ENCODE peak calls at places on chromosomes 4 and X, in four cellular contexts. One of them, this sample, is unnamed.
A peak's percentile ranks its signal among the peaks of the same experiment; 100 is the strongest.

GRCh38 chr4:87559090-87559837 is 30.1 kb upstream of the SPARCL1 start:
- DNase-seq in breast epithelium: no peak
- DNase-seq in IMR-90: no peak
- DNase-seq in spleen: no peak
- DNase-seq in this sample: no peak

GRCh38 chrX:70433848-70434351 is 10.7 kb upstream of the DLG3 start:
- DNase-seq in breast epithelium: peak; percentile 63
- DNase-seq in IMR-90: peak; percentile 31
- DNase-seq in spleen: peak; percentile 93
- DNase-seq in this sample: peak; percentile 58

GRCh38 chr4:185115827-185116232 is 27.2 kb upstream of the SLC25A4 start:
- DNase-seq in breast epithelium: no peak
- DNase-seq in IMR-90: peak; percentile 94
- DNase-seq in spleen: no peak
- DNase-seq in this sample: no peak

GRCh38 chrX:10769165-10769564 is 148.8 kb upstream of the MID1 start:
- DNase-seq in breast epithelium: no peak
- DNase-seq in IMR-90: peak; percentile 35
- DNase-seq in spleen: no peak
- DNase-seq in this sample: no peak

GRCh38 chr4:71259911-71260331 is 78.9 kb upstream of the SLC4A4 start:
- DNase-seq in breast epithelium: no peak
- DNase-seq in IMR-90: no peak
- DNase-seq in spleen: no peak
- DNase-seq in this sample: no peak

GRCh38 chr4:112807999-112808398 is 171.1 kb downstream of the LARP7 start:
- DNase-seq in breast epithelium: no peak
- DNase-seq in IMR-90: no peak
- DNase-seq in spleen: no peak
- DNase-seq in this sample: no peak

GRCh38 chrX:75115707-75116413 is 40.2 kb downstream of the ABCB7 start:
- DNase-seq in breast epithelium: no peak
- DNase-seq in IMR-90: no peak
- DNase-seq in spleen: no peak
- DNase-seq in this sample: no peak

GRCh38 chr4:180391613-180392012 is 1851.6 kb upstream of the TENM3 start:
- DNase-seq in breast epithelium: no peak
- DNase-seq in IMR-90: no peak
- DNase-seq in spleen: no peak
- DNase-seq in this sample: no peak

GRCh38 chr4:17657849-17658248 is 43.4 kb downstream of the MED28 start:
- DNase-seq in breast epithelium: no peak
- DNase-seq in IMR-90: no peak
- DNase-seq in spleen: no peak
- DNase-seq in this sample: no peak

GRCh38 chr4:87465739-87466366 is 43.5 kb downstream of the NUDT9 start:
- DNase-seq in breast epithelium: no peak
- DNase-seq in IMR-90: peak; percentile 69
- DNase-seq in spleen: no peak
- DNase-seq in this sample: no peak

GRCh38 chr4:182752158-182752910 is 164.9 kb downstream of the DCTD start:
- DNase-seq in breast epithelium: no peak
- DNase-seq in IMR-90: peak; percentile 83
- DNase-seq in spleen: no peak
- DNase-seq in this sample: peak; percentile 17

GRCh38 chr4:87985097-87985886 is 9.8 kb downstream of the SPP1 start:
- DNase-seq in breast epithelium: no peak
- DNase-seq in IMR-90: peak; percentile 35
- DNase-seq in spleen: peak; percentile 79
- DNase-seq in this sample: no peak

GRCh38 chr4:26619784-26620183 is 35.9 kb downstream of the TBC1D19 start:
- DNase-seq in breast epithelium: no peak
- DNase-seq in IMR-90: peak; percentile 77
- DNase-seq in spleen: no peak
- DNase-seq in this sample: no peak

GRCh38 chr4:13201241-13201640 is 282.9 kb downstream of the RAB28 start:
- DNase-seq in breast epithelium: no peak
- DNase-seq in IMR-90: no peak
- DNase-seq in spleen: no peak
- DNase-seq in this sample: no peak

GRCh38 chrX:34849371-34849770 is 93.2 kb upstream of the FAM47B start:
- DNase-seq in breast epithelium: no peak
- DNase-seq in IMR-90: peak; percentile 74
- DNase-seq in spleen: no peak
- DNase-seq in this sample: no peak

GRCh38 chrX:140733766-140734342 is 24.3 kb downstream of the LINC00632 start:
- DNase-seq in breast epithelium: no peak
- DNase-seq in IMR-90: peak; percentile 57
- DNase-seq in spleen: no peak
- DNase-seq in this sample: peak; percentile 5

GRCh38 chrX:131607796-131608369 is 64.0 kb downstream of the OR13H1 start:
- DNase-seq in breast epithelium: no peak
- DNase-seq in IMR-90: no peak
- DNase-seq in spleen: no peak
- DNase-seq in this sample: no peak

GRCh38 chr4:157220026-157220881 is at the start of gene GRIA2:
- DNase-seq in breast epithelium: peak; percentile 70
- DNase-seq in IMR-90: peak; percentile 54
- DNase-seq in spleen: peak; percentile 69
- DNase-seq in this sample: peak; percentile 24

GRCh38 chr4:22498866-22499265 is 17.0 kb downstream of the ADGRA3 start:
- DNase-seq in breast epithelium: no peak
- DNase-seq in IMR-90: no peak
- DNase-seq in spleen: no peak
- DNase-seq in this sample: no peak

GRCh38 chrX:36869457-36869856 is 138.7 kb upstream of the FAM47C start:
- DNase-seq in breast epithelium: no peak
- DNase-seq in IMR-90: no peak
- DNase-seq in spleen: no peak
- DNase-seq in this sample: no peak

GRCh38 chr4:77922158-77923094 is 59.8 kb downstream of the MRPL1 start:
- DNase-seq in breast epithelium: no peak
- DNase-seq in IMR-90: peak; percentile 83
- DNase-seq in spleen: no peak
- DNase-seq in this sample: no peak

GRCh38 chr4:120466429-120466828 is 399.8 kb upstream of the MAD2L1 start:
- DNase-seq in breast epithelium: no peak
- DNase-seq in IMR-90: no peak
- DNase-seq in spleen: no peak
- DNase-seq in this sample: no peak

GRCh38 chrX:6685489-6685888 is 150.6 kb upstream of the VCX3A start:
- DNase-seq in breast epithelium: no peak
- DNase-seq in IMR-90: no peak
- DNase-seq in spleen: no peak
- DNase-seq in this sample: no peak

DNA sequence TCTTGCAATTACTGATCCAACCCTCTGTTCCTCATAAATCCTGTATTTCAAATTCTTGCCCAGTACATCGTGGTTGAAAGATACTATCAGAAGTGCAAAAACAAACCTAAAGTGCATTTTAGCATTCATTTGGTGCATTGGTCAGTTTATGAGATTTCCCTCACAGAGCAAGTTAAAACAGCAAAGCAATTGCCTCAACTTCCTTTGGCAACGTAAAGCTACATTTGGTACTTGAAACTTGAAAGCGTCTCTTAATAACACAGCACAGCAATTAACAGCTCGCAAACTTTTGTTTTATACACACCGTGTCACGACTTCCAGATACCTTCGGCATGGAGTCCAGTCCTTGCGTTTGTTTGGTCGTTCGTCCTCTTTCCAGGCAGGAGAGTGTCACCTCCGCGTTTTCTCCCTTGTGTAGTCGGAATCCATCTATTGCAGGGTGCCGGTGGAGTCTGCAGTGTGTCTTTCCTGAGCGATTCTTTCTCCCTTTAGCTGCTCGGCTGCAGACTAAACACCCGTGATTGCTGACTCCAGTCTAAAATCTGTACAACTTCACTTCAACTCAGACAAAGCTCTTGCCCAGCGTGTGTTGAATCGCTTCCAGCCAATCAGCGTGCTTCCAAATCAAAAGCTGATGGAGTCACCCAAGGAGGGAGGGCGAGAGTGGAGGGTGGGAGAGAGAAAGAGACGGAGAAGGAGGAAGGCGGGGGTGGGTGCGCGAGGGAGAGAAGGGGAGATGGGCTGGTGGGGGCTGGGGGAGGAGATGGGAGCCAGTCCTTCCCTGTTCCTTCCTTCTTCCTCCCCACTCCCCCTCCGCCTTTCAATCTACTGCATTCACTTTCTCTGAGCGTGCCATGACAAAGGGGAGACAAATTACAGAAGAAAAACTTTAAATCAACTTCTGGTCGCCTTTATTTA is at the start of gene PCDH18:
- DNase-seq in breast epithelium: peak; percentile 64
- DNase-seq in IMR-90: peak; percentile 98
- DNase-seq in spleen: no peak
- DNase-seq in this sample: peak; percentile 19
- TF ChIP-seq POLR2A in breast epithelium: no peak
- TF ChIP-seq POLR2A in IMR-90: peak; percentile 79
- TF ChIP-seq POLR2A in spleen: no peak
- TF ChIP-seq POLR2A in this sample: peak; percentile 16

GRCh38 chrX:41350976-41351569 is 17.1 kb downstream of the DDX3X start:
- DNase-seq in breast epithelium: no peak
- DNase-seq in IMR-90: peak; percentile 22
- DNase-seq in spleen: no peak
- DNase-seq in this sample: no peak
- TF ChIP-seq POLR2A in breast epithelium: no peak
- TF ChIP-seq POLR2A in IMR-90: no peak
- TF ChIP-seq POLR2A in spleen: no peak
- TF ChIP-seq POLR2A in this sample: no peak

DNA sequence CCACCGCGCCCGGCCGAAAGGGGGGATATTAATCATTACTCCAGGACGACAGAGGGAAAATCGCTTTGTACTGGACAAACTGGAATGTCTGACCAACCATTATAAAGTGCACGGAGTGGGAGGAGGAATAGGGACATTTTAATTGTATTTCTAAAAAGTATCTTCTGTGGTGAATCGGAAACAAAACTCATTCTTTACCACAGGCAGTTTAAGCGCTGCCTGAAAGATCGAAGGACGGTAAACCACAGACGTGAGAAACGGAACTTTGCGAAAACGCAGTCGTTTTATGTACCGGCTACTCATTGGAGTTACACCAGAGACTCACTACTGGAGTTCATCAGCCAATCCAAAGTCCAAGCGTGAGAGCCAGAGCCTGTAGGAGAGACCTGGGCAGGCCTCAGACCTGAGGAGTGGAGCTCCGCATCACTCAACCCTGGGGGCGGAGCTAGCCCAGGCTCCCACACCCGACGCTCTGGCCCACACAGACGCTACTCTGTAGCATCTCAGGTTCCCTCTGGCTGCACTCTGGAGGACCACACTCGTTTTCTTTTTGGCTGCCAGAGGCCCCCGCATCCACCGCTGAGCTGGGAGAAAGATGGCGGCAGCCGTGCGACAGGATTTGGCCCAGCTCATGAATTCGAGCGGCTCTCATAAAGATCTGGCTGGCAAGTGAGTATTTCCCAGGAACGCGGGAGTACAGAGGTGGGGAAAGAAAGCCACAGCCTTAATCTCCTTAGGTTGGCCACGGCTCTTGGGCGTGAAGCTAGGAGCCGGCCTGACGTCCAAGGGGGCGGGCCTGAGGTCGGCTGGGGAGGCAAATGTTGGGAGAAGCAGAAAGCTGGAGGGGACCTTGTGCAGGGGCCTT is at the start of gene COPS4:
- DNase-seq in breast epithelium: peak; percentile 92
- DNase-seq in IMR-90: peak; percentile 100
- DNase-seq in spleen: peak; percentile 99
- DNase-seq in this sample: peak; percentile 68
- TF ChIP-seq POLR2A in breast epithelium: no peak
- TF ChIP-seq POLR2A in IMR-90: peak; percentile 67
- TF ChIP-seq POLR2A in spleen: peak; percentile 10
- TF ChIP-seq POLR2A in this sample: peak; percentile 61

GRCh38 chr4:139301821-139302611 is at the start of gene NDUFC1:
- DNase-seq in breast epithelium: peak; percentile 54
- DNase-seq in IMR-90: peak; percentile 35
- DNase-seq in spleen: peak; percentile 91
- DNase-seq in this sample: no peak
- TF ChIP-seq POLR2A in breast epithelium: no peak
- TF ChIP-seq POLR2A in IMR-90: peak; percentile 19
- TF ChIP-seq POLR2A in spleen: no peak
- TF ChIP-seq POLR2A in this sample: peak; percentile 10

DNA sequence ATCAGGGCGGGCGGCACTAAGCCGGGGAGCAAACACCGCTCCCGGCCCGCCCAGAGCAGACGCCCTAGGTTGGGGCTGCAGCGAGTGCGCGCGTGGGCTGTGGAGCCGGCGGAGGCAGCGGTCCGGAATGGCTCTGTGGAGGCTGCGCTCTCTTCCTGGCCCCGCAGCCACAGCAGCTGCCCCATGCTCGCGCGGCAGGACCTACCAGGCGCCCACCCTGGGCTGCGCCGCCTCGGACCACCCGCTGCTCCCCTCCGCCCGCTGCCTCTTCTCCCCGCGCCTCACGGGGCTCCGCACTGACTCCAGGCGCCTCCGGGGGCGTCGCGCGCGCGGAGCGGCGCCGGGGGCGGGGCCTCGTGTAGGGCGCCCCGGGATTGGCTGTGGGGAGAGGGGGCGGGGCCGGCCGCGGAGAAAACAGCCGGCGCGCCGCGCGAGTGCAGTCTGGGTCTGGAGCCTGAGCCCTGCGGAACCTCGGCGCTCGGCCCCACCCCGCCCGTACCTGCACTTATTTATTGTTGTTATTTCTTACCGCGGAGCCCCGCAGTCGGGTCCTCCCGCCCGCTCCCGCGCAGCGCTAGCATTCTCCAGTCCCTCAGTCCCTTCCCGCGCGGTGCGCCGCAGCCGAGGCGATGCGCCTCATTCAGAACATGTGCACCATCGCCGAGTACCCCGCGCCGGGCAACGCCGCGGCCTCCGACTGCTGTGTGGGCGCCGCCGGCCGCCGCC is at the start of gene RASL11B:
- DNase-seq in breast epithelium: peak; percentile 71
- DNase-seq in IMR-90: peak; percentile 52
- DNase-seq in spleen: peak; percentile 90
- DNase-seq in this sample: peak; percentile 47
- TF ChIP-seq POLR2A in breast epithelium: no peak
- TF ChIP-seq POLR2A in IMR-90: no peak
- TF ChIP-seq POLR2A in spleen: no peak
- TF ChIP-seq POLR2A in this sample: peak; percentile 71

GRCh38 chr4:38242822-38243384 is 282.7 kb downstream of the PTTG2 start:
- DNase-seq in breast epithelium: no peak
- DNase-seq in IMR-90: no peak
- DNase-seq in spleen: no peak
- DNase-seq in this sample: no peak
- TF ChIP-seq POLR2A in breast epithelium: no peak
- TF ChIP-seq POLR2A in IMR-90: no peak
- TF ChIP-seq POLR2A in spleen: no peak
- TF ChIP-seq POLR2A in this sample: no peak

This sample was measured in H54.